ENCODE peak calls at places on chromosome 1, in ten cellular contexts. S is aorta; E is CD8-positive, alpha-beta T cell; N is lower lobe of right lung; L is K562; T is tibial nerve; X is lung; Z is upper lobe of left lung; G is fibroblast of lung; K is endodermal cell. J is an unnamed sample.

GRCh38 chr1:34532113-34532512 is 222.7 kb upstream of the GJB5 start:
- DNase-seq in S (no peak), E (no peak), N (no peak), L (no peak), T (no peak), X (no peak), Z (no peak), G (no peak), K (no peak), J (no peak)

GRCh38 chr1:180151508-180151907 is 3.2 kb upstream of the QSOX1 start:
- DNase-seq in S (no peak), E (no peak), N (no peak), L (no peak), T (no peak), X (no peak), Z (no peak), G (peak; percentile 89), K (no peak), J (no peak)

GRCh38 chr1:114235956-114236355 is 82.3 kb upstream of the SYT6 start:
- DNase-seq in S (no peak), E (no peak), N (no peak), L (no peak), T (no peak), X (no peak), Z (no peak), G (no peak), K (no peak), J (no peak)

GRCh38 chr1:29590583-29591555 is 354.5 kb downstream of the PTPRU start:
- DNase-seq in S (no peak), E (no peak), N (no peak), L (no peak), T (no peak), X (no peak), Z (no peak), G (peak; percentile 71), K (peak; percentile 46), J (no peak)

GRCh38 chr1:171916315-171916771 is 75.0 kb downstream of the DNM3 start:
- DNase-seq in S (no peak), E (no peak), N (no peak), L (no peak), T (no peak), X (no peak), Z (no peak), G (no peak), K (no peak), J (no peak)

GRCh38 chr1:44043176-44044070 is 12.2 kb upstream of the SLC6A9 start:
- DNase-seq in S (no peak), E (no peak), N (no peak), L (no peak), T (no peak), X (no peak), Z (no peak), G (no peak), K (peak; percentile 43), J (no peak)

GRCh38 chr1:192474080-192474683 is 101.4 kb upstream of the RGS1 start:
- DNase-seq in S (no peak), E (no peak), N (no peak), L (peak; percentile 50), T (no peak), X (no peak), Z (no peak), G (no peak), K (no peak), J (no peak)

GRCh38 chr1:7617826-7618225 is 153.3 kb upstream of the VAMP3 start:
- DNase-seq in S (peak; percentile 27), E (no peak), N (peak; percentile 19), L (no peak), T (no peak), X (no peak), Z (no peak), G (no peak), K (no peak), J (peak; percentile 18)

GRCh38 chr1:41626146-41626545 is 141.7 kb upstream of the EDN2 start:
- DNase-seq in S (peak; percentile 58), E (no peak), N (no peak), L (no peak), T (no peak), X (no peak), Z (no peak), G (peak; percentile 72), K (peak; percentile 39), J (no peak)

GRCh38 chr1:206703647-206704046 is 18.9 kb downstream of the MAPKAPK2 start:
- DNase-seq in S (no peak), E (no peak), N (no peak), L (no peak), T (no peak), X (no peak), Z (no peak), G (peak; percentile 64), K (no peak), J (no peak)

GRCh38 chr1:244807138-244807537 is 28.3 kb upstream of the COX20 start:
- DNase-seq in S (no peak), E (no peak), N (no peak), L (no peak), T (no peak), X (no peak), Z (no peak), G (no peak), K (peak; percentile 11), J (no peak)

GRCh38 chr1:2977886-2978611 is 43.2 kb upstream of the ACTRT2 start:
- DNase-seq in S (no peak), E (no peak), N (no peak), L (no peak), T (no peak), X (no peak), Z (peak; percentile 11), G (no peak), K (peak; percentile 25), J (no peak)

GRCh38 chr1:218304281-218305039 is 19.4 kb downstream of the RRP15 start:
- DNase-seq in S (no peak), E (no peak), N (no peak), L (peak; percentile 89), T (no peak), X (no peak), Z (no peak), G (peak; percentile 68), K (peak; percentile 55), J (no peak)

GRCh38 chr1:6695861-6696260 is 5.8 kb downstream of the DNAJC11 start:
- DNase-seq in S (no peak), E (no peak), N (no peak), L (no peak), T (no peak), X (no peak), Z (no peak), G (no peak), K (no peak), J (no peak)

GRCh38 chr1:23796466-23797271 is 3.9 kb downstream of the GALE start:
- DNase-seq in S (no peak), E (no peak), N (no peak), L (no peak), T (no peak), X (no peak), Z (no peak), G (no peak), K (peak; percentile 78), J (peak; percentile 71)

DNA sequence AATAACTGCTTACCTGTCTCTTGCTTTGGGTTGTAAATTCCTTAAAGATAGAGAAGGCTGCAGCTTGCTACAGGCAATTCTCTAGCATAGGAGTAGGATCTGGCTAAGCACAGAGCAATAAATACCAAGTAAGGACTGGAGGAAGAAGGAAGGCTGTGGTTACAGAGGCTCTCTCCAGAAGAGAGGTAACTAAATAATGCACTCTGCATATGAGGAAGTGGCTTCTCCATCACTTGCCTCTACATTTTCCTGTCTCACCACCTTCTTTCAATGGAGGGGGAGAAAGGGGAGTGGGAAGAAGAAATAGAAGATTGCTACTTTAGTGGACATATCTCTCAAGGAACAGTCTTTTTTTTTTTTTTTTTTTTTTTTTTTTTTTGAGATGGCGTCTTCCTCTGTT is 60.9 kb upstream of the LAX1 start:
- DNase-seq in S (no peak), E (no peak), N (no peak), L (no peak), T (no peak), X (no peak), Z (no peak), G (no peak), K (no peak), J (no peak)
- H3K36me3 ChIP-seq in S (peaks cover 17% of the 10 kb centered on the region), E (peaks cover 17% of the 10 kb centered on the region), N (peaks cover 99% of the 10 kb centered on the region), L (peaks cover 58% of the 10 kb centered on the region), T (no peaks in the 10 kb centered on the region), X (peaks cover 56% of the 10 kb centered on the region), Z (peaks cover 99% of the 10 kb centered on the region), G (peaks cover 41% of the 10 kb centered on the region), K (peaks cover 80% of the 10 kb centered on the region), J (no peaks in the 10 kb centered on the region)

DNA sequence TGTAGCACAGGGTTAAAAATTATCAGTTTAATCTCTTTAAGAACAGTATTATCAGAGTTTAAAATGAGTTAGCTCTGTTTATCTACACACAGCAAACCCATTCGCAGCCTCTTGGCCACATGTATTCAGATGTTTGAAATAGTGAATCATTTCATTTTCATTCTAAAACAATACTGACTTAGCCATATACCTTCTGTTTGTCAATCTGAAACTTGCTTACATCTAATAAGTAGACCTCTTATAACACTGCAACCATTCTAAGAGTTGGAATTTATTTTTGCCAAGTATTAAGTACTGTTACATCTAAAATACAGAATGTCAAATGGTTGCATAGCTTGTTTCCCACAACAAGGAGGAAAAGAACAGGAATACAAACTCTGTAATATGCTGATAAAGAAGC is 25.4 kb downstream of the ANGEL2 start:
- DNase-seq in S (no peak), E (no peak), N (no peak), L (no peak), T (no peak), X (no peak), Z (no peak), G (no peak), K (no peak), J (no peak)
- H3K36me3 ChIP-seq in S (peaks cover 3% of the 10 kb centered on the region), E (no peaks in the 10 kb centered on the region), N (peaks cover 46% of the 10 kb centered on the region), L (peaks cover 23% of the 10 kb centered on the region), T (no peaks in the 10 kb centered on the region), X (peaks cover 10% of the 10 kb centered on the region), Z (peaks cover 42% of the 10 kb centered on the region), G (no peaks in the 10 kb centered on the region), K (peaks cover 34% of the 10 kb centered on the region), J (peaks cover 60% of the 10 kb centered on the region)

GRCh38 chr1:103056423-103056822 is 51.9 kb downstream of the COL11A1 start:
- DNase-seq in S (no peak), E (no peak), N (no peak), L (no peak), T (no peak), X (no peak), Z (no peak), G (no peak), K (no peak), J (no peak)
- H3K36me3 ChIP-seq in S (no peaks in the 10 kb centered on the region), E (no peaks in the 10 kb centered on the region), N (no peaks in the 10 kb centered on the region), L (no peaks in the 10 kb centered on the region), T (no peaks in the 10 kb centered on the region), X (no peaks in the 10 kb centered on the region), Z (no peaks in the 10 kb centered on the region), G (no peaks in the 10 kb centered on the region), K (no peaks in the 10 kb centered on the region), J (no peaks in the 10 kb centered on the region)

DNA sequence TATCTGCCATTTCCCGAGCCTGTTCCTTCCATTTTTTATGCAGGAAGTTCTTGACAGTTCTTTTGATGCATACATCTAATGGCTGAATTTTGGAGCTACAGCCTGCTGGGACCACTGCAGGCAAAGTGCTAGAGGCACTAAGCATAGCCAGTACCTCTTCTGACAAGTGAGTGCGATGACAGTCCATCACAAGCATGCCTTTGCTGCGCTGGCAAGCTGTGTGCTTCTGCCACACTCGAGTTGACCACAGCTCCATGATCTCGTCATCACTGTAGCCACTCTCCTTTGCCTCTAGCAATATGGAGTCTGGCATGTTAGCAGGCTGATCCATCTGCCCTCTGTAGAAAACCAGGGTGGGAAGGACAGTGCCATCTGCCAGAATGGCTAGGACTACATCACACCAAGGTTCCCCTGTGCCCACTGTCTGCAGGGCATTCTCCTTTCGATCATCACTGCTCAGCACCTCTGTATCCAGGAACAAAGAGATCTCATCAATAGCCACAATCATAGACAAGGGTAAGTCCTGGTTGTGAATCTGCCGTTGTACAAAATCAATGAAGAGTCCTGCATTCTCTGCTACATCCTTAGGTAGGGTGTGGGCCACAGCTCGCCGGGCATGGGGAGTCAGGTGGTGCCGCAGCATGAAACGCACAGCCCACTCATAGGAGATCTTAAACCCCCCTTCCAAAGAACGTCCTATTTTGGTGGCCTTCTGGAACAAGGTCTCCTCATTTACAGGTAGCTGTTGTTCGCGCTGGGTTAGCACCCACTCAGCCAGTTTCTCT is 6.0 kb downstream of the PSMB4 start:
- DNase-seq in S (no peak), E (no peak), N (no peak), L (no peak), T (no peak), X (no peak), Z (no peak), G (no peak), K (no peak), J (no peak)
- H3K36me3 ChIP-seq in S (peaks cover 9% of the 10 kb centered on the region), E (peaks cover 58% of the 10 kb centered on the region), N (peaks cover 100% of the 10 kb centered on the region), L (peaks cover 90% of the 10 kb centered on the region), T (no peaks in the 10 kb centered on the region), X (peaks cover 50% of the 10 kb centered on the region), Z (peaks cover 98% of the 10 kb centered on the region), G (peaks cover 24% of the 10 kb centered on the region), K (peaks cover 87% of the 10 kb centered on the region), J (peaks cover 93% of the 10 kb centered on the region)

J was measured in spleen.